ENCODE peak calls at places on chromosomes 16 and 17, in eight cellular contexts. M is bronchial epithelial cell, Q is AG04449, S is endodermal cell, Z is body of pancreas, W is AG04450, G is neuronal stem cell, V is A549. P is an unnamed sample.

GRCh38 chr16:84995666-84996065 is 15.7 kb downstream of the ZDHHC7 start:
- DNase-seq in M (peak; percentile 58), W (no peak), V (no peak), Q (no peak), G (no peak), Z (no peak), S (no peak), P (no peak)

GRCh38 chr16:88988980-88989791 is 12.2 kb upstream of the CBFA2T3 start:
- DNase-seq in Q (no peak), V (no peak), M (no peak), Z (no peak), G (no peak), S (no peak), W (no peak), P (no peak)

GRCh38 chr16:1413684-1414531 is 596 bp downstream of the UNKL start:
- DNase-seq in Q (no peak), M (peak; percentile 10), Z (peak; percentile 50), S (peak; percentile 89), G (peak; percentile 50), W (no peak), V (peak; percentile 61), P (peak; percentile 55)

GRCh38 chr17:55731586-55732250 is 9.1 kb upstream of the TMEM100 start:
- DNase-seq in Z (peak; percentile 33), Q (no peak), W (no peak), V (no peak), M (no peak), S (peak; percentile 67), G (no peak), P (no peak)

GRCh38 chr17:46982577-46982976 is 3.5 kb upstream of the RPRML start:
- DNase-seq in S (no peak), Z (no peak), W (no peak), V (no peak), G (no peak), M (no peak), Q (no peak), P (no peak)

GRCh38 chr16:29820730-29821662 is 734 bp downstream of the MVP start:
- DNase-seq in Z (peak; percentile 78), G (no peak), S (no peak), W (no peak), M (peak; percentile 55), V (peak; percentile 77), Q (no peak), P (peak; percentile 79)

GRCh38 chr17:82703036-82703745 is 4.7 kb upstream of the RAB40B start:
- DNase-seq in W (no peak), G (no peak), S (no peak), Z (no peak), V (no peak), Q (no peak), M (no peak), P (no peak)

GRCh38 chr17:52148969-52149351 is 9.6 kb downstream of the CA10 start:
- DNase-seq in S (no peak), M (peak; percentile 87), Z (peak; percentile 45), V (no peak), Q (no peak), W (no peak), G (no peak), P (no peak)

GRCh38 chr17:44502598-44503079 is 567 bp downstream of the GPATCH8 start:
- DNase-seq in Q (no peak), G (no peak), W (no peak), M (peak; percentile 61), S (no peak), V (peak; percentile 36), Z (no peak), P (no peak)

GRCh38 chr17:33875973-33876372 is 379.1 kb upstream of the CCL2 start:
- DNase-seq in Z (no peak), M (no peak), Q (no peak), G (no peak), V (no peak), W (no peak), S (peak; percentile 20), P (no peak)

GRCh38 chr16:85082553-85083050 is 29.7 kb downstream of the CIBAR2 start:
- DNase-seq in M (no peak), S (peak; percentile 75), Q (no peak), W (no peak), Z (no peak), G (no peak), V (no peak), P (no peak)

GRCh38 chr16:46582313-46582712 is 38.9 kb downstream of the SHCBP1 start:
- DNase-seq in W (no peak), G (no peak), Q (no peak), V (no peak), Z (no peak), S (no peak), M (no peak), P (no peak)

GRCh38 chr17:63962298-63962744 is 10.4 kb downstream of the SCN4A start:
- DNase-seq in M (no peak), G (no peak), S (no peak), Z (no peak), W (no peak), Q (no peak), V (no peak), P (no peak)

GRCh38 chr16:24036614-24037013 is 200.8 kb downstream of the PRKCB start:
- DNase-seq in Z (peak; percentile 32), Q (no peak), M (peak; percentile 34), S (peak; percentile 79), G (peak; percentile 36), W (no peak), V (peak; percentile 84), P (peak; percentile 32)

GRCh38 chr17:44754276-44754675 is 4.5 kb upstream of the ADAM11 start:
- DNase-seq in Q (no peak), W (no peak), G (no peak), V (no peak), Z (no peak), M (no peak), S (peak; percentile 50), P (no peak)

GRCh38 chr17:72373910-72374741 is 253.3 kb downstream of the SOX9 start:
- DNase-seq in Q (no peak), Z (no peak), V (no peak), S (no peak), G (no peak), W (no peak), M (no peak), P (no peak)

GRCh38 chr17:33038740-33039139 is 47.1 kb downstream of the SPACA3 start:
- DNase-seq in S (peak; percentile 96), Q (no peak), M (no peak), V (peak; percentile 57), W (no peak), G (peak; percentile 64), Z (peak; percentile 7), P (no peak)

GRCh38 chr16:17106243-17106791 is 364.4 kb downstream of the XYLT1 start:
- DNase-seq in G (peak; percentile 18), M (no peak), S (peak; percentile 62), Z (no peak), V (no peak), W (no peak), Q (no peak), P (no peak)

GRCh38 chr16:12896562-12896961 is 4.8 kb upstream of the SHISA9 start:
- DNase-seq in Q (no peak), S (peak; percentile 67), Z (peak; percentile 12), G (peak; percentile 59), W (no peak), M (peak; percentile 10), V (no peak), P (no peak)

GRCh38 chr17:57577751-57578607 is 167.1 kb downstream of the CCDC182 start:
- DNase-seq in M (peak; percentile 53), G (peak; percentile 83), W (peak; percentile 38), V (no peak), Q (no peak), Z (peak; percentile 38), S (peak; percentile 79), P (peak; percentile 48)

DNA sequence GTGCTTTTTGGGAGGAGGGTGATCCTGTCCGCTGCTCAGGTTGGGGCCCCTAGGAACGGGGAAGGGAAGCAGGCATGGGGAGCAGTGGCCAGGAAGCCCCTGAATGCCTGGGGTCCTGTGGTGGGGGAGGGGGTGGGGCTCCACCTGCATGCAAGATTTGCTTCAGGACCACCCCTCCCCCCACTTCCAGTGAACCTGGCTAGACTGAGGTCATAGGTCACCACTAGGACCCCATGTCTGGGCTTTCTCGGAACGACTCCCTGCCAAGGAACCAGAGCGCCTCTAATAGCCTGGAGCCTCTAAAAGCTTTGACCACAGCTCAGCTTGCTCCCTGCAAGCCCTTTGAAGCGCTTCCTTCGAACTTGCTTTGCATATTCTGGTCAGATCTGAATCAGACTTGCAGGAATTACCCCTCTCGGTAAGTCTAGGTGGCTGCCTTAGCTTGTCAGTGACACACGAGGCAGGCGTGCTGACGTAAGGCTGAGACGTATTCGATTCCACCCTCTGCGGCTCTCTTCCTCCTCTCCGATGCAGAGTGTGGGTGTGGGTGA is 3.6 kb downstream of the SOCS3 start:
- DNase-seq in G (no peak), Q (no peak), M (peak; percentile 98), W (peak; percentile 78), Z (peak; percentile 64), V (peak; percentile 67), S (peak; percentile 87), P (no peak)
- H3K4me3 ChIP-seq in G (peak overlapping the region; percentile 97), Q (peak overlapping the region; percentile 87), M (no peak overlapping the region), W (peak overlapping the region; percentile 87), Z (no peak overlapping the region), V (peak overlapping the region; percentile 86), S (peak overlapping the region; percentile 67), P (peak overlapping the region; percentile 3)

GRCh38 chr16:67170948-67171649 is 761 bp downstream of the NOL3 start:
- DNase-seq in M (no peak), Z (no peak), S (peak; percentile 65), W (no peak), Q (no peak), G (no peak), V (peak; percentile 41), P (no peak)
- H3K4me3 ChIP-seq in M (peak overlapping the region; percentile 43), Z (no peak overlapping the region), S (peak overlapping the region; percentile 76), W (peak overlapping the region; percentile 58), Q (peak overlapping the region; percentile 56), G (peak overlapping the region; percentile 54), V (peak overlapping the region; percentile 51), P (no peak overlapping the region)

GRCh38 chr17:4949321-4950074 is 1.2 kb upstream of the PFN1 start:
- DNase-seq in Z (peak; percentile 78), S (peak; percentile 94), G (peak; percentile 87), W (no peak), Q (no peak), M (peak; percentile 58), V (peak; percentile 83), P (peak; percentile 83)

GRCh38 chr17:4948997-4949320 is 629 bp upstream of the PFN1 start:
- DNase-seq in W (no peak), G (peak; percentile 88), V (no peak), Z (peak; percentile 86), S (peak; percentile 96), M (peak; percentile 76), Q (peak; percentile 38), P (no peak)

GRCh38 chr17:4947010-4947410 is 1.3 kb downstream of the PFN1 start:
- DNase-seq in G (no peak), Z (no peak), Q (no peak), M (no peak), S (no peak), W (no peak), V (no peak), P (no peak)

GRCh38 chr17:4947411-4948165 is 742 bp downstream of the PFN1 start:
- DNase-seq in Q (no peak), S (peak; percentile 85), M (no peak), Z (peak; percentile 49), G (peak; percentile 59), W (no peak), V (peak; percentile 64), P (peak; percentile 64)

GRCh38 chr17:4948166-4948996 is at the start of gene PFN1:
- DNase-seq in V (peak; percentile 98), M (peak; percentile 85), Z (peak; percentile 95), S (peak; percentile 96), Q (peak; percentile 63), G (peak; percentile 82), W (peak; percentile 83), P (peak; percentile 92)
- H3K4me3 ChIP-seq in V (peak within 1 kb of the TSS; percentile 98), M (peak within 1 kb of the TSS; percentile 99), Z (peak within 1 kb of the TSS; percentile 91), S (peak within 1 kb of the TSS; percentile 91), Q (peak within 1 kb of the TSS; percentile 99), G (peak within 1 kb of the TSS; percentile 100), W (peak within 1 kb of the TSS; percentile 99), P (peak within 1 kb of the TSS; percentile 100)

GRCh38 chr17:61427567-61427966 is 24.7 kb upstream of the TBX4 start:
- DNase-seq in W (no peak), G (no peak), V (no peak), Q (no peak), M (no peak), S (peak; percentile 19), Z (no peak), P (no peak)
- H3K4me3 ChIP-seq in W (no peak overlapping the region), G (no peak overlapping the region), V (no peak overlapping the region), Q (no peak overlapping the region), M (no peak overlapping the region), S (no peak overlapping the region), Z (no peak overlapping the region), P (no peak overlapping the region)

P was measured in lung.